ENCODE peak calls at places on chromosome 12, in ten cellular contexts. Z is stomach; F is heart right ventricle; M is psoas muscle; E is CD8-positive, alpha-beta T cell; V is WERI-Rb-1; X is pancreas; B is uterus; P is hepatocyte; D is spleen. N is an unnamed sample.

GRCh38 chr12:12182926-12183325 is 83.9 kb downstream of the LRP6 start:
- DNase-seq in E (no peak), F (no peak), B (no peak), V (no peak), Z (no peak), D (no peak), X (no peak), P (no peak), M (no peak), N (no peak)

GRCh38 chr12:8890313-8891084 is 23.8 kb upstream of the PHC1 start:
- DNase-seq in F (peak; percentile 66), B (peak; percentile 35), E (peak; percentile 55), X (peak; percentile 66), M (peak; percentile 17), P (peak; percentile 74), D (no peak), Z (peak; percentile 51), V (peak; percentile 39), N (no peak)

GRCh38 chr12:77401062-77401461 is 335.7 kb upstream of the E2F7 start:
- DNase-seq in E (no peak), B (no peak), D (no peak), V (no peak), P (no peak), F (no peak), Z (no peak), M (no peak), X (no peak), N (no peak)

GRCh38 chr12:83841620-83842019 is 1071.0 kb downstream of the SLC6A15 start:
- DNase-seq in F (no peak), D (no peak), E (no peak), V (no peak), B (no peak), P (no peak), X (no peak), M (no peak), Z (no peak), N (no peak)

GRCh38 chr12:95949801-95950206 is 6.7 kb downstream of the AMDHD1 start:
- DNase-seq in P (no peak), B (no peak), D (no peak), X (no peak), E (no peak), M (no peak), F (no peak), Z (no peak), V (peak; percentile 58), N (no peak)

GRCh38 chr12:65004270-65004669 is 116.8 kb downstream of the WIF1 start:
- DNase-seq in Z (no peak), M (no peak), D (no peak), X (no peak), F (no peak), E (no peak), B (no peak), P (no peak), V (no peak), N (no peak)

GRCh38 chr12:80698847-80699542 is 8.4 kb upstream of the MYF6 start:
- DNase-seq in P (no peak), D (no peak), V (no peak), M (no peak), B (no peak), Z (no peak), E (no peak), F (no peak), X (no peak), N (no peak)

GRCh38 chr12:107634530-107634929 is 51.1 kb upstream of the PWP1 start:
- DNase-seq in M (no peak), X (no peak), B (no peak), V (no peak), E (no peak), P (no peak), F (no peak), D (no peak), Z (no peak), N (no peak)

GRCh38 chr12:114395755-114396152 is 10.2 kb downstream of the TBX5 start:
- DNase-seq in B (no peak), F (no peak), V (no peak), Z (no peak), M (no peak), D (no peak), P (peak; percentile 26), E (no peak), X (no peak), N (no peak)

GRCh38 chr12:110791589-110791988 is 48.9 kb upstream of the PPP1CC start:
- DNase-seq in D (no peak), E (no peak), F (no peak), Z (no peak), V (no peak), P (no peak), X (no peak), B (no peak), M (no peak), N (no peak)

GRCh38 chr12:15856097-15856982 is 25.8 kb upstream of the STRAP start:
- DNase-seq in X (no peak), F (peak; percentile 62), Z (peak; percentile 38), D (no peak), P (peak; percentile 68), E (peak; percentile 43), M (no peak), B (no peak), V (peak; percentile 43), N (no peak)

GRCh38 chr12:92334552-92334951 is 188.9 kb upstream of the BTG1 start:
- DNase-seq in P (no peak), M (no peak), F (no peak), Z (no peak), B (no peak), D (no peak), X (no peak), E (no peak), V (no peak), N (no peak)

GRCh38 chr12:43332977-43333649 is 218.9 kb downstream of the ADAMTS20 start:
- DNase-seq in D (no peak), Z (no peak), M (no peak), B (no peak), F (no peak), P (peak; percentile 63), X (no peak), V (no peak), E (no peak), N (no peak)

GRCh38 chr12:3901116-3901515 is 27.9 kb upstream of the PARP11 start:
- DNase-seq in Z (no peak), M (no peak), B (no peak), X (no peak), D (no peak), P (no peak), F (no peak), V (no peak), E (no peak), N (no peak)

GRCh38 chr12:3897400-3897910 is 24.3 kb upstream of the PARP11 start:
- DNase-seq in E (no peak), V (no peak), D (no peak), F (no peak), Z (no peak), M (no peak), P (no peak), B (no peak), X (no peak), N (no peak)

GRCh38 chr12:3896851-3897351 is 23.7 kb upstream of the PARP11 start:
- DNase-seq in B (no peak), Z (no peak), V (no peak), D (no peak), M (no peak), X (no peak), F (peak; percentile 14), E (no peak), P (no peak), N (no peak)

DNA sequence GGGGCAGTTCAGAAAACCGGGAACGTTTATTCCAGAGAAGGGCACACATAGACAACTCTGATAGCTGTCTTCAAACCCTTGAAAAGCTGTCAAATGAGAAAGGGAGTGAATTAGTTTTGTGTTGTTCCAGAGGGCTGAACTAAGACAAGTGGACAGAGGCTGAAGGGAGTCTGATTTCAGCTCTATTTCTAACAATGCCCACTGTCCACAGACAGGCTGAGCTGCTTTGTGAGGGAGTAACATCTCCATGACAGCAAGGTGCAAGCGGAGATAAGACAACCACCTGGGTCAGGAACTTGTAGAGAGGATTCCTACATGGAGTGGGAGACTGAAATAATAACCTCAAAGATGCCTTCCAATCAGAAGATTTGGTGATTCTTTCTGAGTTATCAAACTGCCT is 25.6 kb upstream of the PARP11 start:
- DNase-seq in E (no peak), M (no peak), B (no peak), Z (no peak), V (no peak), F (no peak), X (no peak), D (no peak), P (no peak), N (no peak)
- H3K9me3 ChIP-seq in E (no peaks in the 10 kb centered on the region), M (no peaks in the 10 kb centered on the region), B (no peaks in the 10 kb centered on the region), Z (no peaks in the 10 kb centered on the region), V (no peaks in the 10 kb centered on the region), F (no peaks in the 10 kb centered on the region), X (no peaks in the 10 kb centered on the region), D (no peaks in the 10 kb centered on the region), P (no peaks in the 10 kb centered on the region), N (peaks cover 4% of the 10 kb centered on the region)

DNA sequence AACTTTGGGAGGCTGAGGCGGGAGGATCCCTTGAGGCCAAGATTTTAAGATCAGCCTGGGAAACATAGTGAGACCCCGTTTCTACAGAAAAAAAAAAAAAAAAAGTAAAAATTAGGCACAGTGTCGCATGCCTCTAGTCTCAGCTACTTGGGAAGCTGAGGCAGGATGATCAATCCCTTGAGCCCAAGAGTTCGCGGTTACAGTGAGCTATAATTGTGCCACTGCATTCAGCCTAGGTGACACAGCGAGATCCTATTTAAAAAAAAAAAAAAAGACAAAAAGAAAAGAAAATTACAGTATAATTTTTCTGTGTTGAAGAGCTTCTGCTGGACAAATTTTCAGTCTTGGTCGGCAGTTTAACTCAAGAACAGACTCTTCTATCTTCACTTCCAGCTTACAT is 133.9 kb upstream of the FGD4 start:
- DNase-seq in M (no peak), B (no peak), V (no peak), F (no peak), Z (no peak), X (no peak), E (no peak), P (no peak), D (no peak), N (no peak)
- H3K27ac ChIP-seq in M (no peak overlapping the region), B (peak overlapping the region; percentile 23), V (peak overlapping the region; percentile 70), F (no peak overlapping the region), Z (no peak overlapping the region), X (no peak overlapping the region), E (no peak overlapping the region), P (peak overlapping the region; percentile 44), D (peak overlapping the region; percentile 74), N (no peak overlapping the region)

GRCh38 chr12:120856980-120857379 is 47.2 kb downstream of the SPPL3 start:
- DNase-seq in Z (no peak), B (no peak), D (no peak), E (no peak), M (no peak), V (no peak), X (no peak), P (no peak), F (no peak), N (no peak)
- TF ChIP-seq CTCF in Z (no peak), B (no peak), D (no peak), E (no peak), M (peak; percentile 25), V (peak; percentile 49), X (no peak), P (peak; percentile 14), F (no peak), N (peak; percentile 46)

DNA sequence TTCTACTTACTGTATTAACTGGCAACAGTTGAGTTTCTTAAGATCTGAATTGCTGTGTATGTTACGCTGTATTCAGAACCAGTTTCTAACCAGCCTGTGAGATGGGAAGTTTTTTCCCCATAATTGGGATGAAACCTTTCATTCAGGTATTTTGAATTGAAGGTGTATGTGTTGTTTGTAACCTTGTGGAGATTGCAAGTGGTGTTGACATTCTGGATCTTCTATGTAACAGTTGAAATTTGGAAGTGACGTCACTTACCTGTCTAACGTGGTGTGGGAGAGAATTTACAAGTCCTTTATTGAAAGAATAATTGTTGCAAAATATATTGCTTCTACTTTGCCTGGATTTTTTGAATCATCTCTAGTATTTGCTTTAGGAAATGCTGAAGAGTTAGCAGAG is 5.5 kb downstream of the RAN start:
- DNase-seq in F (no peak), V (no peak), E (no peak), M (no peak), B (no peak), Z (no peak), D (no peak), X (no peak), P (no peak), N (no peak)
- H3K9me3 ChIP-seq in F (no peaks in the 10 kb centered on the region), V (no peaks in the 10 kb centered on the region), E (no peaks in the 10 kb centered on the region), M (no peaks in the 10 kb centered on the region), B (no peaks in the 10 kb centered on the region), Z (no peaks in the 10 kb centered on the region), D (no peaks in the 10 kb centered on the region), X (no peaks in the 10 kb centered on the region), P (no peaks in the 10 kb centered on the region), N (no peaks in the 10 kb centered on the region)

N was measured in RWPE2.